ENCODE peak calls at places on chromosomes 7 and 10, in four cellular contexts. C, M, D and E are unnamed samples.

GRCh38 chr10:6121144-6121543 is 32.3 kb downstream of the RBM17 start:
- DNase-seq in M (no peak), C (no peak), D (no peak), E (no peak)

GRCh38 chr10:102461187-102462054 is 10.1 kb upstream of the C10orf95 start:
- DNase-seq in M (peak; percentile 87), C (peak; percentile 82), D (peak; percentile 88), E (peak; percentile 77)

GRCh38 chr10:123636598-123637325 is 29.4 kb upstream of the GPR26 start:
- DNase-seq in M (no peak), C (peak; percentile 30), D (no peak), E (peak; percentile 26)

GRCh38 chr7:30941582-30942310 is 22.0 kb upstream of the GHRHR start:
- DNase-seq in D (no peak), M (peak; percentile 47), C (no peak), E (no peak)

GRCh38 chr7:120337308-120337907 is 64.4 kb downstream of the KCND2 start:
- DNase-seq in M (peak; percentile 21), D (peak; percentile 15), C (no peak), E (peak; percentile 22)

GRCh38 chr7:159078193-159078910 is 66.3 kb downstream of the VIPR2 start:
- DNase-seq in C (no peak), D (no peak), M (no peak), E (peak; percentile 2)

GRCh38 chr7:106570146-106570545 is 90.8 kb downstream of the CCDC71L start:
- DNase-seq in C (no peak), D (no peak), M (no peak), E (no peak)

GRCh38 chr10:28432210-28432676 is 100.7 kb upstream of the WAC start:
- DNase-seq in D (peak; percentile 82), C (peak; percentile 79), M (peak; percentile 79), E (peak; percentile 53)

GRCh38 chr10:100969175-100970075 is at the start of gene SEMA4G:
- DNase-seq in C (peak; percentile 57), M (peak; percentile 44), D (peak; percentile 28), E (no peak)

GRCh38 chr10:123009105-123009805 is 449 bp downstream of the ACADSB start:
- DNase-seq in C (peak; percentile 61), M (no peak), D (no peak), E (no peak)

GRCh38 chr7:42940985-42941847 is 9.0 kb downstream of the MRPL32 start:
- DNase-seq in M (peak; percentile 70), C (peak; percentile 81), D (peak; percentile 91), E (peak; percentile 52)

GRCh38 chr10:75000748-75001321 is 110.6 kb upstream of the SAMD8 start:
- DNase-seq in C (no peak), D (no peak), M (no peak), E (no peak)

GRCh38 chr7:31935115-31935514 is 135.1 kb downstream of the PDE1C start:
- DNase-seq in D (peak; percentile 8), C (no peak), M (peak; percentile 69), E (no peak)

GRCh38 chr10:7593068-7593467 is 73.7 kb downstream of the ITIH5 start:
- DNase-seq in C (no peak), M (no peak), D (no peak), E (no peak)

GRCh38 chr7:27901028-27901760 is 161.2 kb downstream of the TAX1BP1 start:
- DNase-seq in M (no peak), C (no peak), D (peak; percentile 84), E (peak; percentile 63)

GRCh38 chr7:104862719-104863118 is 151.3 kb upstream of the KMT2E start:
- DNase-seq in C (no peak), M (peak; percentile 42), D (peak; percentile 38), E (no peak)

GRCh38 chr7:129210256-129210988 is 14.4 kb upstream of the AHCYL2 start:
- DNase-seq in D (peak; percentile 68), M (peak; percentile 60), C (peak; percentile 84), E (peak; percentile 38)

GRCh38 chr10:48598936-48599829 is 5.7 kb downstream of the ARHGAP22 start:
- DNase-seq in D (no peak), M (no peak), C (peak; percentile 51), E (no peak)

GRCh38 chr10:118369806-118370205 is 27.7 kb upstream of the FAM204A start:
- DNase-seq in C (no peak), D (no peak), M (no peak), E (peak; percentile 55)

GRCh38 chr7:50164552-50165220 is 71.6 kb upstream of the ZPBP start:
- DNase-seq in M (no peak), C (no peak), D (no peak), E (no peak)

GRCh38 chr10:19833508-19833824 is 17.2 kb downstream of the PLXDC2 start:
- DNase-seq in M (no peak), C (no peak), D (no peak), E (no peak)

GRCh38 chr10:79938728-79939380 is 10.1 kb downstream of the SFTPD start:
- DNase-seq in C (peak; percentile 70), M (no peak), D (no peak), E (no peak)

GRCh38 chr10:102504179-102504975 is 605 bp downstream of the SUFU start:
- DNase-seq in M (no peak), C (no peak), D (peak; percentile 48), E (peak; percentile 32)

GRCh38 chr7:25260862-25261454 is 32.7 kb upstream of the NPVF start:
- DNase-seq in M (no peak), D (peak; percentile 78), C (no peak), E (peak; percentile 31)

GRCh38 chr7:105454058-105454739 is 65.5 kb upstream of the SRPK2 start:
- DNase-seq in M (no peak), C (no peak), D (peak; percentile 85), E (peak; percentile 75)

GRCh38 chr7:143227806-143228205 is 6.0 kb downstream of the TAS2R40 start:
- DNase-seq in C (no peak), M (no peak), D (no peak), E (no peak)

GRCh38 chr10:56057860-56058259 is 303.2 kb downstream of the ZWINT start:
- DNase-seq in D (no peak), C (no peak), M (no peak), E (no peak)
- H3K4me3 ChIP-seq in D (no peak overlapping the region), C (no peak overlapping the region), M (no peak overlapping the region), E (no peak overlapping the region)

DNA sequence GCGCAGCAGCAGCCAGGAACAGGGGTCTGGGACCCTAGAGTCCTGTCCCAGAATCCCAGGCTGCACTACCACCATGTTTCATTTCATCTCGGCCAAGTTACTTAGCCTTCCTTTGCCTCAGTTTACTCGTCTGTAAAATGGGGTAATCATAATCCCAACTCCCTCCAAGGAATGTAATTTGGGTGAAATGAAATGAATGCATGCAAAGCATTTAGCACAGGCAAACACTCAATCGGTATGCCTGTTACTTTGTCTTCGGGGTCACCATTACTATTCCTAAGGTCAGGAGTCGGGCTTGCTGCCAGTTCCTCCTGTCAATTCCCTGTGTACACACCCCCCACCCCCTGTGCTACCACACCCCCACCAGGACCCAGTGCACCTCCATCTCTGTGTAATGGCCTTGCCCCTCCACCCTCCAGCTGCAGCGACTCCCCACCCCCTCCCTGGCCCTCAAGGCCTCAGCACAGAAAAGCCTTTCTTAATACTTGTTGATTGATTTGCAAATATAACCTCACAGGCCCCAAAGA is 1.7 kb downstream of the TNS3 start:
- DNase-seq in C (no peak), M (peak; percentile 89), D (peak; percentile 74), E (no peak)
- H3K4me3 ChIP-seq in C (peak overlapping the region; percentile 80), M (peak overlapping the region; percentile 83), D (peak overlapping the region; percentile 81), E (no peak overlapping the region)

GRCh38 chr10:11224792-11225448 is 207.2 kb downstream of the CELF2 start:
- DNase-seq in D (no peak), C (no peak), M (no peak), E (no peak)
- H3K4me3 ChIP-seq in D (no peak overlapping the region), C (no peak overlapping the region), M (no peak overlapping the region), E (no peak overlapping the region)

GRCh38 chr7:2613113-2613925 is 18.5 kb upstream of the TTYH3 start:
- DNase-seq in M (no peak), C (no peak), D (no peak), E (no peak)

GRCh38 chr7:2612445-2613112 is 19.2 kb upstream of the TTYH3 start:
- DNase-seq in D (no peak), M (no peak), C (no peak), E (no peak)

GRCh38 chr7:2614646-2615330 is 17.0 kb upstream of the TTYH3 start:
- DNase-seq in C (no peak), M (no peak), D (no peak), E (no peak)

GRCh38 chr7:2611921-2612320 is 19.9 kb upstream of the TTYH3 start:
- DNase-seq in D (no peak), C (no peak), M (no peak), E (no peak)

GRCh38 chr7:2613926-2614613 is 17.7 kb upstream of the TTYH3 start:
- DNase-seq in D (peak; percentile 25), C (no peak), M (no peak), E (no peak)
- H3K4me3 ChIP-seq in D (peak overlapping the region; percentile 26), C (peak overlapping the region; percentile 15), M (no peak overlapping the region), E (no peak overlapping the region)

DNA sequence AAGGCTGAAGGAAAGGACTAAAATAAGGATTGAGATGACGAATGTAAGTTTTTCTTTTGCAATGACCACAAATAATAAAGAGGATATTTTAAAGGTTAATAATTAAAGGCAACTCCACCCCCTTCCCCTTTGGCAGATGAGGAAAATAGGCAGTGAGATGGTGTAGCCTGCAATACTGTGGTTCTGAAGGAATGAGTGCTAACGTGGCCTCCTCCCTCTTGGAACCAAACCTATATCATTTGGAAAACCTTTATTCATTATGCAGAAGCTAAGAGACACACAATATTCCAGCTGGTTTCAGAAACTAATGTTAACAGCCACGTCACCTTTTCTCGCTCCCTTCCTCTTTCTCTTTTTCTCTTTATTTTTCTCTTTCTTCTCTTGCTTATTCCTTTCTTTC is 70.8 kb upstream of the COL1A2 start:
- DNase-seq in C (no peak), M (no peak), D (no peak), E (no peak)
- H3K4me3 ChIP-seq in C (no peak overlapping the region), M (no peak overlapping the region), D (no peak overlapping the region), E (no peak overlapping the region)